ENCODE peak calls at places on chromosomes 6 and 20, in eight cellular contexts. One of them, this sample, is unnamed.

GRCh38 chr6:80872194-80872950 is 765.9 kb downstream of the BCKDHB start:
- DNase-seq in Calu3: no peak
- DNase-seq in BJ: no peak
- DNase-seq in pulmonary artery endothelial cell: no peak
- DNase-seq in MG63: no peak
- DNase-seq in psoas muscle: no peak
- DNase-seq in PC-3: no peak
- DNase-seq in M059J: no peak
- DNase-seq in this sample: no peak

GRCh38 chr20:62394248-62395245 is 7.6 kb downstream of the RPS21 start:
- DNase-seq in MG63: no peak
- DNase-seq in psoas muscle: no peak
- DNase-seq in BJ: no peak
- DNase-seq in Calu3: no peak
- DNase-seq in pulmonary artery endothelial cell: no peak
- DNase-seq in M059J: no peak
- DNase-seq in PC-3: no peak
- DNase-seq in this sample: no peak

GRCh38 chr6:158654498-158654897 is 4.6 kb downstream of the SYTL3 start:
- DNase-seq in pulmonary artery endothelial cell: no peak
- DNase-seq in MG63: peak; percentile 92
- DNase-seq in Calu3: no peak
- DNase-seq in PC-3: no peak
- DNase-seq in BJ: peak; percentile 71
- DNase-seq in M059J: peak; percentile 96
- DNase-seq in psoas muscle: peak; percentile 85
- DNase-seq in this sample: no peak

GRCh38 chr6:115133790-115134189 is 791.0 kb upstream of the HS3ST5 start:
- DNase-seq in psoas muscle: no peak
- DNase-seq in Calu3: no peak
- DNase-seq in PC-3: no peak
- DNase-seq in BJ: no peak
- DNase-seq in MG63: no peak
- DNase-seq in pulmonary artery endothelial cell: no peak
- DNase-seq in M059J: no peak
- DNase-seq in this sample: no peak

GRCh38 chr6:56767892-56768531 is 125.3 kb upstream of the DST start:
- DNase-seq in pulmonary artery endothelial cell: no peak
- DNase-seq in BJ: no peak
- DNase-seq in psoas muscle: no peak
- DNase-seq in Calu3: no peak
- DNase-seq in M059J: peak; percentile 57
- DNase-seq in PC-3: peak; percentile 21
- DNase-seq in MG63: no peak
- DNase-seq in this sample: no peak

GRCh38 chr6:119627908-119628669 is 278.5 kb upstream of the MAN1A1 start:
- DNase-seq in M059J: peak; percentile 51
- DNase-seq in BJ: no peak
- DNase-seq in psoas muscle: no peak
- DNase-seq in pulmonary artery endothelial cell: no peak
- DNase-seq in PC-3: peak; percentile 71
- DNase-seq in Calu3: no peak
- DNase-seq in MG63: no peak
- DNase-seq in this sample: no peak

GRCh38 chr6:145787688-145788087 is 26.9 kb downstream of the FBXO30 start:
- DNase-seq in psoas muscle: no peak
- DNase-seq in BJ: no peak
- DNase-seq in PC-3: no peak
- DNase-seq in MG63: no peak
- DNase-seq in Calu3: no peak
- DNase-seq in pulmonary artery endothelial cell: no peak
- DNase-seq in M059J: no peak
- DNase-seq in this sample: no peak

GRCh38 chr6:27503436-27504030 is 30.6 kb upstream of the ZNF184 start:
- DNase-seq in M059J: peak; percentile 82
- DNase-seq in pulmonary artery endothelial cell: no peak
- DNase-seq in Calu3: peak; percentile 85
- DNase-seq in BJ: no peak
- DNase-seq in psoas muscle: peak; percentile 55
- DNase-seq in MG63: peak; percentile 87
- DNase-seq in PC-3: peak; percentile 91
- DNase-seq in this sample: peak; percentile 49

GRCh38 chr20:49768204-49769124 is 44.2 kb upstream of the SLC9A8 start:
- DNase-seq in BJ: peak; percentile 68
- DNase-seq in Calu3: peak; percentile 83
- DNase-seq in pulmonary artery endothelial cell: peak; percentile 87
- DNase-seq in MG63: peak; percentile 57
- DNase-seq in PC-3: peak; percentile 99
- DNase-seq in M059J: peak; percentile 97
- DNase-seq in psoas muscle: peak; percentile 72
- DNase-seq in this sample: no peak

GRCh38 chr6:17987576-17988421 is at the start of gene KIF13A:
- DNase-seq in MG63: peak; percentile 50
- DNase-seq in BJ: no peak
- DNase-seq in pulmonary artery endothelial cell: no peak
- DNase-seq in M059J: peak; percentile 82
- DNase-seq in Calu3: peak; percentile 65
- DNase-seq in PC-3: peak; percentile 71
- DNase-seq in psoas muscle: peak; percentile 75
- DNase-seq in this sample: peak; percentile 90

GRCh38 chr6:134477991-134478635 is 160.2 kb upstream of the SGK1 start:
- DNase-seq in pulmonary artery endothelial cell: no peak
- DNase-seq in M059J: peak; percentile 53
- DNase-seq in MG63: peak; percentile 17
- DNase-seq in psoas muscle: no peak
- DNase-seq in BJ: no peak
- DNase-seq in PC-3: no peak
- DNase-seq in Calu3: no peak
- DNase-seq in this sample: no peak

GRCh38 chr6:95685817-95686216 is 108.5 kb downstream of the MANEA start:
- DNase-seq in psoas muscle: no peak
- DNase-seq in pulmonary artery endothelial cell: no peak
- DNase-seq in PC-3: no peak
- DNase-seq in Calu3: no peak
- DNase-seq in MG63: no peak
- DNase-seq in BJ: no peak
- DNase-seq in M059J: no peak
- DNase-seq in this sample: no peak

GRCh38 chr20:13141541-13141940 is 79.5 kb upstream of the ISM1 start:
- DNase-seq in psoas muscle: no peak
- DNase-seq in pulmonary artery endothelial cell: no peak
- DNase-seq in Calu3: no peak
- DNase-seq in BJ: no peak
- DNase-seq in M059J: peak; percentile 10
- DNase-seq in PC-3: no peak
- DNase-seq in MG63: peak; percentile 3
- DNase-seq in this sample: no peak

GRCh38 chr6:54737247-54737646 is 109.3 kb upstream of the FAM83B start:
- DNase-seq in MG63: no peak
- DNase-seq in Calu3: no peak
- DNase-seq in BJ: no peak
- DNase-seq in M059J: peak; percentile 28
- DNase-seq in psoas muscle: no peak
- DNase-seq in PC-3: no peak
- DNase-seq in pulmonary artery endothelial cell: no peak
- DNase-seq in this sample: peak; percentile 15

GRCh38 chr6:2157441-2158127 is 87.8 kb downstream of the GMDS start:
- DNase-seq in pulmonary artery endothelial cell: no peak
- DNase-seq in Calu3: no peak
- DNase-seq in psoas muscle: no peak
- DNase-seq in PC-3: no peak
- DNase-seq in BJ: peak; percentile 87
- DNase-seq in M059J: peak; percentile 67
- DNase-seq in MG63: peak; percentile 1
- DNase-seq in this sample: no peak

GRCh38 chr20:59437601-59438031 is 137.2 kb downstream of the EDN3 start:
- DNase-seq in psoas muscle: no peak
- DNase-seq in MG63: no peak
- DNase-seq in M059J: no peak
- DNase-seq in PC-3: no peak
- DNase-seq in Calu3: no peak
- DNase-seq in pulmonary artery endothelial cell: no peak
- DNase-seq in BJ: no peak
- DNase-seq in this sample: no peak

GRCh38 chr6:146901940-146902816 is 302.0 kb upstream of the STXBP5 start:
- DNase-seq in PC-3: peak; percentile 62
- DNase-seq in MG63: no peak
- DNase-seq in Calu3: no peak
- DNase-seq in pulmonary artery endothelial cell: no peak
- DNase-seq in BJ: no peak
- DNase-seq in psoas muscle: no peak
- DNase-seq in M059J: peak; percentile 28
- DNase-seq in this sample: no peak

GRCh38 chr6:52399511-52400315 is 20.4 kb upstream of the EFHC1 start:
- DNase-seq in Calu3: peak; percentile 45
- DNase-seq in BJ: no peak
- DNase-seq in psoas muscle: no peak
- DNase-seq in M059J: peak; percentile 74
- DNase-seq in pulmonary artery endothelial cell: no peak
- DNase-seq in PC-3: peak; percentile 72
- DNase-seq in MG63: peak; percentile 62
- DNase-seq in this sample: peak; percentile 59

GRCh38 chr6:22827760-22828159 is 258.4 kb downstream of the HDGFL1 start:
- DNase-seq in M059J: peak; percentile 20
- DNase-seq in pulmonary artery endothelial cell: no peak
- DNase-seq in BJ: no peak
- DNase-seq in Calu3: no peak
- DNase-seq in PC-3: no peak
- DNase-seq in psoas muscle: no peak
- DNase-seq in MG63: no peak
- DNase-seq in this sample: no peak

GRCh38 chr6:5333653-5334052 is 72.3 kb downstream of the FARS2 start:
- DNase-seq in M059J: peak; percentile 70
- DNase-seq in BJ: peak; percentile 17
- DNase-seq in psoas muscle: no peak
- DNase-seq in PC-3: peak; percentile 63
- DNase-seq in Calu3: no peak
- DNase-seq in pulmonary artery endothelial cell: no peak
- DNase-seq in MG63: peak; percentile 30
- DNase-seq in this sample: no peak

GRCh38 chr20:59013959-59014608 is 5.1 kb upstream of the TUBB1 start:
- DNase-seq in M059J: peak; percentile 92
- DNase-seq in PC-3: no peak
- DNase-seq in BJ: no peak
- DNase-seq in pulmonary artery endothelial cell: no peak
- DNase-seq in Calu3: no peak
- DNase-seq in psoas muscle: no peak
- DNase-seq in MG63: peak; percentile 45
- DNase-seq in this sample: no peak